ENCODE peak calls at places on chromosomes 2 and 18, in four cellular contexts. R, J, G and C are unnamed samples. For H3K4me1 and H3K27me3, the result is how much of the 10 kb centered on the place peaks cover.

GRCh38 chr2:168573128-168573903 is 117.2 kb downstream of the CERS6 start:
- DNase-seq in R (no peak), J (no peak), G (no peak), C (no peak)

GRCh38 chr2:229154381-229154780 is 116.7 kb downstream of the PID1 start:
- DNase-seq in R (no peak), J (no peak), G (no peak), C (no peak)

GRCh38 chr2:109083771-109084170 is 45.2 kb upstream of the SH3RF3 start:
- DNase-seq in R (no peak), J (no peak), G (no peak), C (no peak)

GRCh38 chr18:7946724-7947377 is 379.7 kb downstream of the PTPRM start:
- DNase-seq in R (peak), J (no peak), G (no peak), C (peak)

GRCh38 chr2:32484907-32485306 is 128.1 kb downstream of the BIRC6 start:
- DNase-seq in R (no peak), J (no peak), G (no peak), C (peak)

GRCh38 chr2:28168376-28168775 is 224.3 kb upstream of the FOSL2 start:
- DNase-seq in R (no peak), J (no peak), G (no peak), C (no peak)

GRCh38 chr2:225030089-225030653 is 12.1 kb downstream of the DOCK10 start:
- DNase-seq in R (no peak), J (no peak), G (no peak), C (no peak)

GRCh38 chr2:109138449-109138848 is 9.4 kb downstream of the SH3RF3 start:
- DNase-seq in R (no peak), J (no peak), G (no peak), C (no peak)

GRCh38 chr2:173555833-173556232 is 201.2 kb downstream of the CDCA7 start:
- DNase-seq in R (no peak), J (no peak), G (no peak), C (no peak)

GRCh38 chr18:75213610-75214009 is 3.0 kb downstream of the TSHZ1 start:
- DNase-seq in R (no peak), J (no peak), G (no peak), C (no peak)

GRCh38 chr2:52141076-52141475 is 1109.1 kb upstream of the NRXN1 start:
- DNase-seq in R (no peak), J (no peak), G (no peak), C (no peak)

GRCh38 chr2:41116106-41116797 is 664.4 kb upstream of the SLC8A1 start:
- DNase-seq in R (no peak), J (no peak), G (no peak), C (no peak)

GRCh38 chr18:8450013-8450412 is 159.2 kb upstream of the RAB12 start:
- DNase-seq in R (no peak), J (no peak), G (no peak), C (no peak)

GRCh38 chr2:3533836-3534235 is 14.5 kb upstream of the ADI1 start:
- DNase-seq in R (no peak), J (no peak), G (no peak), C (no peak)

GRCh38 chr2:36562245-36562644 is 35.7 kb downstream of the FEZ2 start:
- DNase-seq in R (no peak), J (no peak), G (no peak), C (peak)

GRCh38 chr18:36186461-36187137 is 698 bp upstream of the MOCOS start:
- DNase-seq in R (peak), J (peak), G (no peak), C (no peak)

GRCh38 chr2:56448403-56448998 is 264.7 kb downstream of the CCDC85A start:
- DNase-seq in R (no peak), J (no peak), G (no peak), C (no peak)

GRCh38 chr2:225124311-225124832 is 82.1 kb upstream of the DOCK10 start:
- DNase-seq in R (no peak), J (no peak), G (no peak), C (no peak)

GRCh38 chr2:43736637-43737036 is 37.2 kb upstream of the DYNC2LI1 start:
- DNase-seq in R (no peak), J (no peak), G (no peak), C (no peak)

GRCh38 chr2:40004336-40004735 is 225.3 kb upstream of the THUMPD2 start:
- DNase-seq in R (no peak), J (no peak), G (no peak), C (no peak)

GRCh38 chr2:230230087-230230486 is 4.6 kb downstream of the SP140 start:
- DNase-seq in R (no peak), J (no peak), G (no peak), C (no peak)

GRCh38 chr2:138500592-138501426 is 761 bp upstream of the SPOPL start:
- DNase-seq in R (no peak), J (no peak), G (no peak), C (no peak)

GRCh38 chr2:191711621-191712020 is 33.7 kb downstream of the NABP1 start:
- DNase-seq in R (no peak), J (no peak), G (no peak), C (no peak)

GRCh38 chr2:46839045-46839444 is 76.6 kb downstream of the MCFD2 start:
- DNase-seq in R (peak), J (no peak), G (no peak), C (no peak)

GRCh38 chr2:143841935-143842334 is 678.0 kb downstream of the ZEB2 start:
- DNase-seq in R (no peak), J (no peak), G (no peak), C (no peak)

GRCh38 chr18:37714621-37715020 is 149.0 kb upstream of the CELF4 start:
- DNase-seq in R (no peak), J (no peak), G (no peak), C (no peak)

GRCh38 chr18:32271649-32272324 is 81.9 kb downstream of the MEP1B start:
- DNase-seq in R (peak), J (no peak), G (no peak), C (no peak)

GRCh38 chr2:68831688-68832087 is 39.5 kb downstream of the BMP10 start:
- DNase-seq in R (no peak), J (no peak), G (no peak), C (no peak)

GRCh38 chr2:174836345-174836999 is 72.2 kb upstream of the CHRNA1 start:
- DNase-seq in R (no peak), J (no peak), G (no peak), C (peak)

GRCh38 chr2:70086278-70086837 is 919 bp upstream of the PCBP1 start:
- DNase-seq in R (peak), J (peak), G (peak), C (no peak)

GRCh38 chr2:172836386-172837200 is 100.9 kb downstream of the RAPGEF4 start:
- DNase-seq in R (no peak), J (no peak), G (no peak), C (peak)

GRCh38 chr2:177024760-177025159 is 187.8 kb upstream of the HNRNPA3 start:
- DNase-seq in R (no peak), J (no peak), G (no peak), C (no peak)

GRCh38 chr2:237156131-237156856 is 70.6 kb downstream of the COPS8 start:
- DNase-seq in R (peak), J (peak), G (no peak), C (no peak)

GRCh38 chr2:235201796-235202195 is 250.0 kb downstream of the SH3BP4 start:
- DNase-seq in R (no peak), J (no peak), G (no peak), C (peak)

GRCh38 chr2:24342110-24342910 is 18.0 kb downstream of the ITSN2 start:
- DNase-seq in R (no peak), J (no peak), G (peak), C (no peak)

GRCh38 chr2:179338681-179339080 is 74.0 kb upstream of the SESTD1 start:
- DNase-seq in R (no peak), J (no peak), G (no peak), C (no peak)

GRCh38 chr2:70551156-70551555 is 2.5 kb downstream of the TGFA start:
- DNase-seq in R (no peak), J (no peak), G (no peak), C (peak)

GRCh38 chr2:172993924-172994717 is 81.5 kb upstream of the MAP3K20 start:
- DNase-seq in R (no peak), J (no peak), G (no peak), C (no peak)

GRCh38 chr2:157492189-157492773 is 48.4 kb upstream of the CYTIP start:
- DNase-seq in R (peak), J (peak), G (peak), C (peak)

GRCh38 chr2:98806266-98806697 is 75.3 kb upstream of the MGAT4A start:
- DNase-seq in R (no peak), J (peak), G (no peak), C (no peak)
- H3K27ac ChIP-seq in R (no peak), J (no peak), G (no peak), C (peak)

DNA sequence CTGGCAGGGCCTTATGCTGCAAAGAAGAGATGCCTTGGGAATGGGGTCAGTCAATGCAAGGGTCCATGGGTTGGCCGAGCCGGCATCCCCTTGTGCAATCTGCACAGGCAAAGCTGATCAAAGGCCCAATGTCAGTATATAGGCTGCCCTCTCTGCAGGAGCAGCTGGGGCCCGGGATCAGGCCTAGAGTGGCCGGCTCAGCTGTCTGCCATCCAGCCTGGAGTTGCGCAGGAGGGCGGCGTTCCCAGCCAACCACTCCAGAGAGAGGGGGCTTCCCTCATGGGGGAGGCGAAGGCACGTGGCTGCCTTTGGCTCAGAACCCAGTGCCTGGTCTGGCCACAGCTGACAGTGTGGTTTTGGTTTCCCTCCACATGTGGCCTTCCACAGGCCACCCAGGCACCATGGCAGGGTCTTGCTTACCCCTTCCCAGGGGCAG is 3.9 kb downstream of the INPP5D start:
- DNase-seq in R (no peak), J (peak), G (no peak), C (no peak)
- H3K4me1 ChIP-seq in R (under half), J (under half), G (half or more), C (under half)

GRCh38 chr2:136411946-136412345 is 294.0 kb upstream of the CXCR4 start:
- DNase-seq in R (no peak), J (no peak), G (no peak), C (no peak)
- H3K27me3 ChIP-seq in R (under half), J (under half), G (under half), C (half or more)

DNA sequence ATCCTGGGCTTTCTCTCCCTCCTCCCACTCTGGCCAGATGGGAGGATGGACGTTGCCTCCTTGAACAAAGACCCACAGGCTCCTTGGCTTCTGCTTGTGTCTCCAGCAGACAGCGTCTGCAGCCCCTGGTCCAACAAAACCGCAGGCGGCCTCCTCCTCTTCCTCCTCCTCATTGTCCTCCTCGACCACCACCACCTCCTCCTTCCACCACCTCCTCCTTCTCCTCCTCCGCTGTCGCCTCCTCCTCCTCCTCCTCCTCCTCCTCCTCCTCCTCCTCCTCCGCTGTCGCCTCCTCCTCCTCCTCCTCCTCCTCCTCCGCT is 45.7 kb upstream of the ALPP start:
- DNase-seq in R (no peak), J (no peak), G (no peak), C (no peak)
- H3K27ac ChIP-seq in R (no peak), J (no peak), G (no peak), C (no peak)

DNA sequence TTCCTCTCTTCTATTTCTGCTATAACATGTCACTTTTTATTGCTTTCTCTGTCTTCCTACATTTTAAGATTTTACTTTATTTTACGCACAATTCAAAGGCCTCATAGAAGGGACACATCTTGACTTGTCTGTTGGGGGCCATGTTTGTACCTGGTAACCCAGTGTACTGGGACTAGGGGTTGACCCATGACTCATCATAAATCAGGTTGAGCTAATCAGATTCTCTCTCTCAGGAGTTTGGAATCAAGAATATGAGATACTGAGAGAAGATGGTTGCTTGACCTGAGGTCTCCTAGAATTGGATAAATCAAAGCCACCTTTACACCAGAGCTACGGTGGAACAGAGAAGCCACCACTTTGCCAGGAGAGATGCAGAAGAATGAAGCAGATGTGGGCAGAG is 153.0 kb downstream of the UXS1 start:
- DNase-seq in R (no peak), J (no peak), G (no peak), C (no peak)
- H3K4me1 ChIP-seq in R (under half), J (under half), G (under half), C (under half)

GRCh38 chr2:29920130-29920577 is 1.2 kb downstream of the ALK start:
- DNase-seq in R (peak), J (peak), G (no peak), C (no peak)
- H3K27me3 ChIP-seq in R (under half), J (under half), G (under half), C (under half)

GRCh38 chr2:6926071-6926732 is 9.0 kb downstream of the RNF144A start:
- DNase-seq in R (no peak), J (no peak), G (no peak), C (no peak)
- H3K27ac ChIP-seq in R (no peak), J (no peak), G (no peak), C (no peak)